ENCODE peak calls at places on chromosomes 5 and 9, in eight cellular contexts. S is heart left ventricle; O is kidney epithelial cell; W is CD8-positive, alpha-beta memory T cell; G is transverse colon; R is HepG2; N is naive thymus-derived CD4-positive, alpha-beta T cell; E is BJ. M is an unnamed sample.

GRCh38 chr5:136123236-136123768 is 9.3 kb upstream of the SMAD5 start:
- DNase-seq in S (no peak), O (peak; percentile 59), W (no peak), G (peak; percentile 33), R (peak; percentile 94), N (no peak), E (no peak), M (no peak)

GRCh38 chr5:59592101-59592500 is 301.4 kb downstream of the PDE4D start:
- DNase-seq in S (no peak), O (no peak), W (no peak), G (no peak), R (no peak), N (no peak), E (no peak), M (no peak)

GRCh38 chr9:95667789-95668188 is 151.0 kb upstream of the PTCH1 start:
- DNase-seq in S (no peak), O (no peak), W (no peak), G (no peak), R (no peak), N (no peak), E (no peak), M (no peak)

GRCh38 chr5:87210076-87210475 is 57.6 kb upstream of the RASA1 start:
- DNase-seq in S (no peak), O (no peak), W (no peak), G (no peak), R (no peak), N (no peak), E (no peak), M (no peak)

GRCh38 chr5:72387985-72388384 is 67.8 kb downstream of the PTCD2 start:
- DNase-seq in S (no peak), O (peak; percentile 67), W (no peak), G (no peak), R (no peak), N (no peak), E (no peak), M (no peak)

GRCh38 chr9:125233678-125234077 is 7.5 kb downstream of the HSPA5 start:
- DNase-seq in S (no peak), O (peak; percentile 96), W (no peak), G (no peak), R (no peak), N (no peak), E (peak; percentile 96), M (peak; percentile 60)

GRCh38 chr9:132672413-132672690 is 2.1 kb downstream of the GTF3C4 start:
- DNase-seq in S (no peak), O (no peak), W (no peak), G (no peak), R (no peak), N (no peak), E (no peak), M (no peak)

GRCh38 chr5:10701567-10702039 is 59.4 kb downstream of the DAP start:
- DNase-seq in S (peak; percentile 40), O (no peak), W (no peak), G (no peak), R (peak; percentile 18), N (no peak), E (no peak), M (no peak)

GRCh38 chr9:72755836-72756235 is 197.0 kb downstream of the ALDH1A1 start:
- DNase-seq in S (no peak), O (no peak), W (no peak), G (no peak), R (no peak), N (no peak), E (no peak), M (no peak)

GRCh38 chr5:173642191-173642816 is 25.9 kb upstream of the BOD1 start:
- DNase-seq in S (no peak), O (no peak), W (no peak), G (no peak), R (no peak), N (no peak), E (no peak), M (no peak)

GRCh38 chr9:17204611-17205165 is 69.8 kb downstream of the CNTLN start:
- DNase-seq in S (no peak), O (no peak), W (no peak), G (no peak), R (no peak), N (no peak), E (no peak), M (no peak)

GRCh38 chr9:37856551-37856950 is 47.4 kb downstream of the SLC25A51 start:
- DNase-seq in S (no peak), O (no peak), W (no peak), G (no peak), R (no peak), N (no peak), E (no peak), M (no peak)

GRCh38 chr9:114499528-114499927 is 5.7 kb downstream of the WHRN start:
- DNase-seq in S (no peak), O (no peak), W (no peak), G (no peak), R (no peak), N (no peak), E (no peak), M (no peak)

GRCh38 chr9:135134253-135135028 is 47.0 kb downstream of the OLFM1 start:
- DNase-seq in S (no peak), O (no peak), W (no peak), G (no peak), R (no peak), N (no peak), E (no peak), M (no peak)

GRCh38 chr9:77290373-77290772 is 113.0 kb downstream of the VPS13A start:
- DNase-seq in S (no peak), O (no peak), W (no peak), G (no peak), R (no peak), N (no peak), E (no peak), M (no peak)

GRCh38 chr5:31854181-31854624 is 215.3 kb downstream of the PDZD2 start:
- DNase-seq in S (peak; percentile 43), O (peak; percentile 60), W (no peak), G (no peak), R (no peak), N (no peak), E (no peak), M (no peak)

GRCh38 chr5:154949758-154950157 is 8.9 kb downstream of the MRPL22 start:
- DNase-seq in S (no peak), O (no peak), W (no peak), G (no peak), R (no peak), N (no peak), E (no peak), M (no peak)

DNA sequence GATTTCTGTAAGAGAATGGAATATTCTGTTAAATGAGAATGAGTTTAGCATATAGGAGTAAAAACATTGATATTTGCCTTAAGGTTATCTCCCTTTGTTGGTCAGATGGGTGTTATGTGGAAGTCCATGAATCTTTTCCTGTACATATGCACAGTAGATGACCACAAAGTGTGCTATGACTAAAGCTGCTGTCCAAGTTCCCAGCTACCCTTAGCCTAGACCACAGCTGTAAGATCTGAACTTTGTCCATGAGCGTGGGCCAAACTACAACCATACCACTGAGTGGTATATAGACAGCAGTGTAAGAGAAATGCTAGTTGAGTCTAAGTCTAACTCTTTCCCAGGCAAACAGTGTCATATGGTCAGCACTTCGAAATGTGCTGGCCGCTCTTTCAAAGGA is 48.8 kb downstream of the CD180 start:
- DNase-seq in S (no peak), O (no peak), W (no peak), G (no peak), R (peak; percentile 19), N (no peak), E (no peak), M (no peak)
- H3K36me3 ChIP-seq in S (peaks cover 20% of the 10 kb centered on the region), O (no peaks in the 10 kb centered on the region), W (no peaks in the 10 kb centered on the region), G (no peaks in the 10 kb centered on the region), R (peaks cover 20% of the 10 kb centered on the region), N (no peaks in the 10 kb centered on the region), E (peaks cover 6% of the 10 kb centered on the region), M (peaks cover 52% of the 10 kb centered on the region)

DNA sequence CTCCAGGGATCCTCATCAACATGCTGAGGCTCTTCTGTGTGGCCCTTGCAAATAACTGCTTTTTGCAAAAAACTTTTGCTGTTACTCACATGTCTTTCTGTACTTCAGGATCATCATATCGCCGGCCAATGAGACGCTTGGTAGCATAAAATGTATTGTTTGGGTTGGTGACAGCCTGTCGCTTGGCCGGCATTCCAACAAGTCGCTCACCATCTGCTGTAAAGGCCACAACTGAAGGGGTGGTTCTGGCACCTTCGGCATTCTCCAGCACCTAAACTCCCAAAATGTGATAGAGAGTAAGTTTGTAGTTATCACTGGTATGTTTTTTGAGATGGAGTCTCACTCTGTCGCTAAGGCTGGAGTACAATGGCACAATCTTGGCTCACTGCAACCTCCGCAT is 4.3 kb downstream of the HSPA9 start:
- DNase-seq in S (no peak), O (no peak), W (no peak), G (no peak), R (no peak), N (no peak), E (no peak), M (no peak)
- H3K36me3 ChIP-seq in S (peaks cover 40% of the 10 kb centered on the region), O (peaks cover 5% of the 10 kb centered on the region), W (peaks cover 70% of the 10 kb centered on the region), G (peaks cover 2% of the 10 kb centered on the region), R (peaks cover 74% of the 10 kb centered on the region), N (peaks cover 41% of the 10 kb centered on the region), E (peaks cover 28% of the 10 kb centered on the region), M (peaks cover 47% of the 10 kb centered on the region)

GRCh38 chr9:120854596-120855327 is 12.0 kb upstream of the PSMD5 start:
- DNase-seq in S (no peak), O (no peak), W (no peak), G (no peak), R (no peak), N (no peak), E (no peak), M (no peak)

GRCh38 chr9:120857481-120857880 is 14.8 kb upstream of the PSMD5 start:
- DNase-seq in S (no peak), O (no peak), W (no peak), G (no peak), R (no peak), N (no peak), E (no peak), M (no peak)

GRCh38 chr9:120856700-120857099 is 14.0 kb upstream of the PSMD5 start:
- DNase-seq in S (no peak), O (no peak), W (no peak), G (peak; percentile 79), R (no peak), N (no peak), E (no peak), M (no peak)

GRCh38 chr9:120857902-120858301 is 15.2 kb upstream of the PSMD5 start:
- DNase-seq in S (no peak), O (no peak), W (no peak), G (no peak), R (no peak), N (no peak), E (no peak), M (no peak)

GRCh38 chr9:120855827-120856636 is 13.3 kb upstream of the PSMD5 start:
- DNase-seq in S (no peak), O (no peak), W (no peak), G (no peak), R (no peak), N (no peak), E (no peak), M (no peak)
- H3K36me3 ChIP-seq in S (no peaks in the 10 kb centered on the region), O (peaks cover 3% of the 10 kb centered on the region), W (peaks cover 29% of the 10 kb centered on the region), G (no peaks in the 10 kb centered on the region), R (peaks cover 32% of the 10 kb centered on the region), N (no peaks in the 10 kb centered on the region), E (peaks cover 18% of the 10 kb centered on the region), M (peaks cover 2% of the 10 kb centered on the region)

GRCh38 chr5:146164382-146164781 is 18.1 kb downstream of the LARS1 start:
- DNase-seq in S (no peak), O (no peak), W (no peak), G (no peak), R (no peak), N (no peak), E (no peak), M (no peak)
- H3K36me3 ChIP-seq in S (peaks cover 30% of the 10 kb centered on the region), O (no peaks in the 10 kb centered on the region), W (peaks cover 33% of the 10 kb centered on the region), G (no peaks in the 10 kb centered on the region), R (peaks cover 67% of the 10 kb centered on the region), N (peaks cover 18% of the 10 kb centered on the region), E (peaks cover 9% of the 10 kb centered on the region), M (peaks cover 8% of the 10 kb centered on the region)

GRCh38 chr9:35060548-35061207 is 11.7 kb downstream of the VCP start:
- DNase-seq in S (no peak), O (no peak), W (no peak), G (no peak), R (no peak), N (no peak), E (no peak), M (no peak)
- H3K36me3 ChIP-seq in S (peaks cover 92% of the 10 kb centered on the region), O (peaks cover 10% of the 10 kb centered on the region), W (peaks cover 95% of the 10 kb centered on the region), G (no peaks in the 10 kb centered on the region), R (peaks cover 97% of the 10 kb centered on the region), N (peaks cover 70% of the 10 kb centered on the region), E (peaks cover 68% of the 10 kb centered on the region), M (peaks cover 65% of the 10 kb centered on the region)